ENCODE peak calls at places on chromosome 1, in seven cellular contexts. K, C, T, J, P, I and B are unnamed samples.

GRCh38 chr1:74271503-74271902 is 36.3 kb downstream of the TNNI3K start:
- ATAC-seq in K (no peak), C (no peak), T (no peak), J (no peak), P (no peak), I (no peak), B (no peak)

GRCh38 chr1:164765557-164765956 is 206.6 kb downstream of the PBX1 start:
- ATAC-seq in K (peak; percentile 84), C (peak; percentile 79), T (peak; percentile 37), J (peak; percentile 80), P (peak; percentile 87), I (no peak), B (no peak)

GRCh38 chr1:229377429-229377828 is 34.6 kb upstream of the CCSAP start:
- ATAC-seq in K (no peak), C (no peak), T (no peak), J (no peak), P (no peak), I (no peak), B (no peak)

GRCh38 chr1:213675043-213675442 is 312.7 kb upstream of the PROX1 start:
- ATAC-seq in K (no peak), C (no peak), T (no peak), J (no peak), P (no peak), I (no peak), B (no peak)

GRCh38 chr1:8078176-8078671 is 52.1 kb upstream of the ERRFI1 start:
- ATAC-seq in K (peak; percentile 84), C (peak; percentile 35), T (peak; percentile 26), J (peak; percentile 87), P (peak; percentile 81), I (no peak), B (peak; percentile 95)

GRCh38 chr1:189434461-189434860 is 1043.2 kb downstream of the BRINP3 start:
- ATAC-seq in K (no peak), C (no peak), T (no peak), J (no peak), P (no peak), I (no peak), B (no peak)

GRCh38 chr1:160707171-160708109 is 4.2 kb downstream of the CD48 start:
- ATAC-seq in K (no peak), C (no peak), T (no peak), J (no peak), P (no peak), I (no peak), B (peak; percentile 29)

GRCh38 chr1:43329995-43330751 is 7.4 kb upstream of the MPL start:
- ATAC-seq in K (peak; percentile 73), C (peak; percentile 96), T (peak; percentile 62), J (peak; percentile 75), P (peak; percentile 39), I (peak; percentile 91), B (peak; percentile 98)

GRCh38 chr1:33378976-33379375 is 51.9 kb downstream of the PHC2 start:
- ATAC-seq in K (peak; percentile 52), C (no peak), T (no peak), J (no peak), P (no peak), I (peak; percentile 47), B (no peak)

GRCh38 chr1:214420833-214421232 is 130.6 kb downstream of the PTPN14 start:
- ATAC-seq in K (no peak), C (no peak), T (no peak), J (no peak), P (no peak), I (no peak), B (no peak)